ENCODE peak calls at places on chromosome 3, in nine cellular contexts. N is psoas muscle, T is fibroblast of lung, K is mesenchymal stem cell, L is tibial artery, J is upper lobe of right lung, F is astrocyte of the spinal cord, B is HAP-1, I is AG04450. M is an unnamed sample.

GRCh38 chr3:192817053-192817452 is 89.7 kb upstream of the FGF12 start:
- DNase-seq in N (no peak), I (no peak), J (no peak), T (peak; percentile 55), B (peak; percentile 40), L (no peak), K (peak; percentile 76), F (peak; percentile 57), M (no peak)

GRCh38 chr3:126029241-126029640 is 54.7 kb downstream of the SLC41A3 start:
- DNase-seq in B (no peak), L (no peak), I (no peak), N (no peak), F (no peak), K (no peak), T (no peak), J (no peak), M (no peak)

GRCh38 chr3:36318584-36319200 is 61.6 kb upstream of the STAC start:
- DNase-seq in B (no peak), L (no peak), K (no peak), N (no peak), T (no peak), I (no peak), J (no peak), F (no peak), M (no peak)

GRCh38 chr3:197463279-197463678 is 92.5 kb downstream of the BDH1 start:
- DNase-seq in F (no peak), T (no peak), B (no peak), I (no peak), L (no peak), K (no peak), N (no peak), J (no peak), M (no peak)

GRCh38 chr3:57694146-57694545 is 1.3 kb upstream of the DENND6A start:
- DNase-seq in I (no peak), L (no peak), T (no peak), N (no peak), B (no peak), K (no peak), F (no peak), J (no peak), M (no peak)

GRCh38 chr3:22981176-22981575 is 222.0 kb upstream of the UBE2E2 start:
- DNase-seq in L (no peak), K (no peak), F (no peak), T (peak; percentile 34), B (no peak), N (no peak), J (no peak), I (no peak), M (no peak)

GRCh38 chr3:11845661-11846060 is 1.0 kb downstream of the TAMM41 start:
- DNase-seq in F (no peak), K (no peak), L (no peak), T (no peak), J (no peak), N (no peak), B (no peak), I (no peak), M (no peak)

GRCh38 chr3:128432898-128433629 is 33.6 kb downstream of the DNAJB8 start:
- DNase-seq in I (no peak), K (no peak), N (peak; percentile 47), F (no peak), L (no peak), J (no peak), B (peak; percentile 45), T (no peak), M (no peak)

GRCh38 chr3:42688487-42689420 is 3.4 kb downstream of the KLHL40 start:
- DNase-seq in L (no peak), N (peak; percentile 57), F (no peak), T (no peak), I (no peak), K (no peak), B (no peak), J (peak; percentile 35), M (no peak)

GRCh38 chr3:61236556-61236955 is 14.7 kb downstream of the FHIT start:
- DNase-seq in F (no peak), J (no peak), K (peak; percentile 12), T (no peak), L (no peak), N (no peak), B (no peak), I (no peak), M (no peak)

GRCh38 chr3:72523409-72524172 is 324.7 kb downstream of the SHQ1 start:
- DNase-seq in B (no peak), L (peak; percentile 29), I (no peak), F (no peak), J (no peak), K (no peak), N (no peak), T (no peak), M (no peak)

GRCh38 chr3:196974661-196975060 is 6.0 kb upstream of the PIGZ start:
- DNase-seq in J (no peak), K (no peak), I (no peak), N (no peak), T (no peak), F (no peak), L (no peak), B (no peak), M (no peak)

GRCh38 chr3:177521305-177521704 is 324.0 kb upstream of the TBL1XR1 start:
- DNase-seq in J (peak; percentile 87), B (no peak), L (no peak), F (no peak), K (no peak), T (no peak), N (no peak), I (no peak), M (peak; percentile 54)

GRCh38 chr3:115022835-115023398 is 124.2 kb downstream of the ZBTB20 start:
- DNase-seq in F (no peak), N (no peak), K (no peak), T (no peak), I (no peak), B (no peak), J (no peak), L (no peak), M (no peak)

GRCh38 chr3:171458056-171458856 is 1.9 kb downstream of the TNIK start:
- DNase-seq in J (no peak), L (no peak), I (no peak), N (no peak), T (peak; percentile 6), F (no peak), K (peak; percentile 29), B (no peak), M (no peak)

GRCh38 chr3:171457263-171458055 is 2.7 kb downstream of the TNIK start:
- DNase-seq in J (no peak), L (no peak), F (no peak), B (no peak), N (no peak), K (peak; percentile 17), I (no peak), T (no peak), M (no peak)

GRCh38 chr3:171459942-171460225 is 321 bp downstream of the TNIK start:
- DNase-seq in B (no peak), N (no peak), I (no peak), J (no peak), L (no peak), K (no peak), F (no peak), T (no peak), M (no peak)

GRCh38 chr3:171459130-171459941 is 869 bp downstream of the TNIK start:
- DNase-seq in F (peak; percentile 46), T (peak; percentile 48), J (peak; percentile 76), K (peak; percentile 57), B (no peak), I (no peak), L (no peak), N (peak; percentile 63), M (no peak)

DNA sequence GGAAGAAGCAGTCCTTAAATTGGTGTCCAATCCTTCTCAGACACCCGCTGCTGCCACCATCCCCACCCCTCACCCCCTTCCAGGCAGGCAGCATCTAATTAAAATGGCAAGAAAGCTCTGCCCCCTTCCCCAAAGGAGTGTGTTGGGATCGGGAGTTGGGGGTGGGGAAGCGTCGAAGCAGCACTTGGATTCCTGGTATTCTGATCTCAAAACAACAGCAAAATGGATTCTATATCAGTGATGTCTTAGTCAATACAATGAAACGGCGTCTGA is 1.4 kb downstream of the TNIK start:
- DNase-seq in B (no peak), I (no peak), K (no peak), J (no peak), T (no peak), N (no peak), F (no peak), L (no peak), M (no peak)
- H3K4me3 ChIP-seq in B (peak overlapping the region; percentile 78), I (peak overlapping the region; percentile 89), K (peak overlapping the region; percentile 78), J (peak overlapping the region; percentile 78), T (peak overlapping the region; percentile 69), N (peak overlapping the region; percentile 79), F (peak overlapping the region; percentile 74), L (peak overlapping the region; percentile 83), M (peak overlapping the region; percentile 81)

GRCh38 chr3:35088943-35089342 is 550.4 kb upstream of the ARPP21 start:
- DNase-seq in N (no peak), L (no peak), F (no peak), B (no peak), T (no peak), K (no peak), J (no peak), I (no peak), M (no peak)
- H3K4me3 ChIP-seq in N (no peak overlapping the region), L (no peak overlapping the region), F (no peak overlapping the region), B (no peak overlapping the region), T (no peak overlapping the region), K (no peak overlapping the region), J (no peak overlapping the region), I (no peak overlapping the region), M (no peak overlapping the region)

DNA sequence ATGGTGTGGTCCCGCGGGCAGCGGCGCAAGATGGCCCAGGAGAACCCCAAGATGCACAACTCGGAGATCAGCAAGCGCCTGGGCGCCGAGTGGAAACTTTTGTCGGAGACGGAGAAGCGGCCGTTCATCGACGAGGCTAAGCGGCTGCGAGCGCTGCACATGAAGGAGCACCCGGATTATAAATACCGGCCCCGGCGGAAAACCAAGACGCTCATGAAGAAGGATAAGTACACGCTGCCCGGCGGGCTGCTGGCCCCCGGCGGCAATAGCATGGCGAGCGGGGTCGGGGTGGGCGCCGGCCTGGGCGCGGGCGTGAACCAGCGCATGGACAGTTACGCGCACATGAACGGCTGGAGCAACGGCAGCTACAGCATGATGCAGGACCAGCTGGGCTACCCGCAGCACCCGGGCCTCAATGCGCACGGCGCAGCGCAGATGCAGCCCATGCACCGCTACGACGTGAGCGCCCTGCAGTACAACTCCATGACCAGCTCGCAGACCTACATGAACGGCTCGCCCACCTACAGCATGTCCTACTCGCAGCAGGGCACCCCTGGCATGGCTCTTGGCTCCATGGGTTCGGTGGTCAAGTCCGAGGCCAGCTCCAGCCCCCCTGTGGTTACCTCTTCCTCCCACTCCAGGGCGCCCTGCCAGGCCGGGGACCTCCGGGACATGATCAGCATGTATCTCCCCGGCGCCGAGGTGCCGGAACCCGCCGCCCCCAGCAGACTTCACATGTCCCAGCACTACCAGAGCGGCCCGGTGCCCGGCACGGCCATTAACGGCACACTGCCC is 977 bp downstream of the SOX2 start:
- DNase-seq in I (no peak), F (peak; percentile 62), K (peak; percentile 27), T (no peak), L (no peak), N (no peak), B (peak; percentile 92), J (peak; percentile 61), M (no peak)
- H3K4me3 ChIP-seq in I (peak overlapping the region; percentile 4), F (peak overlapping the region; percentile 58), K (peak overlapping the region; percentile 70), T (no peak overlapping the region), L (peak overlapping the region; percentile 27), N (peak overlapping the region; percentile 55), B (peak overlapping the region; percentile 64), J (peak overlapping the region; percentile 31), M (peak overlapping the region; percentile 69)

GRCh38 chr3:111874177-111874820 is 15.2 kb downstream of the PHLDB2 start:
- DNase-seq in K (peak; percentile 62), J (no peak), I (no peak), B (no peak), F (peak; percentile 90), T (peak; percentile 40), N (no peak), L (no peak), M (no peak)
- H3K4me3 ChIP-seq in K (no peak overlapping the region), J (no peak overlapping the region), I (no peak overlapping the region), B (no peak overlapping the region), F (no peak overlapping the region), T (no peak overlapping the region), N (no peak overlapping the region), L (no peak overlapping the region), M (no peak overlapping the region)